ENCODE peak calls at places on chromosomes 4 and X, in seven cellular contexts. W is astrocyte, S is H1, Y is GM23248, O is PC-3, E is mammary epithelial cell, R is fibroblast of lung. U is an unnamed sample.

GRCh38 chr4:44447563-44448504 is 775 bp downstream of the KCTD8 start:
- DNase-seq in W (peak), S (no peak), Y (peak), O (peak), E (peak), R (peak), U (peak)

GRCh38 chr4:85842540-85842939 is 367.6 kb downstream of the ARHGAP24 start:
- DNase-seq in W (peak), S (no peak), Y (peak), O (peak), E (no peak), R (peak), U (peak)

GRCh38 chr4:22720091-22720490 is 27.4 kb downstream of the GBA3 start:
- DNase-seq in W (peak), S (no peak), Y (no peak), O (no peak), E (no peak), R (peak), U (peak)

GRCh38 chrX:72121381-72121780 is 10.3 kb downstream of the RTL5 start:
- DNase-seq in W (peak), S (no peak), Y (peak), O (peak), E (peak), R (peak), U (peak)

GRCh38 chr4:72701987-72702819 is 133.2 kb upstream of the ADAMTS3 start:
- DNase-seq in W (peak), S (no peak), Y (peak), O (peak), E (peak), R (peak), U (peak)

GRCh38 chr4:158280856-158281255 is 70.6 kb downstream of the TMEM144 start:
- DNase-seq in W (no peak), S (no peak), Y (peak), O (no peak), E (no peak), R (no peak), U (no peak)

GRCh38 chr4:10108818-10109783 is 7.5 kb downstream of the WDR1 start:
- DNase-seq in W (no peak), S (no peak), Y (peak), O (peak), E (peak), R (no peak), U (peak)

GRCh38 chrX:39890807-39891206 is 207.0 kb downstream of the BCOR start:
- DNase-seq in W (no peak), S (no peak), Y (no peak), O (no peak), E (no peak), R (no peak), U (no peak)

GRCh38 chr4:153204247-153205027 is at the start of gene TRIM2:
- DNase-seq in W (peak), S (no peak), Y (peak), O (peak), E (no peak), R (peak), U (peak)

GRCh38 chr4:39255266-39255665 is 72.9 kb downstream of the WDR19 start:
- DNase-seq in W (peak), S (no peak), Y (peak), O (peak), E (peak), R (peak), U (peak)

GRCh38 chrX:10051866-10052265 is 84.7 kb downstream of the CLDN34 start:
- DNase-seq in W (no peak), S (no peak), Y (no peak), O (no peak), E (peak), R (no peak), U (no peak)

GRCh38 chrX:10052906-10053625 is 85.9 kb downstream of the CLDN34 start:
- DNase-seq in W (no peak), S (no peak), Y (peak), O (no peak), E (no peak), R (no peak), U (no peak)

GRCh38 chrX:10054396-10054795 is 87.2 kb downstream of the CLDN34 start:
- DNase-seq in W (no peak), S (no peak), Y (no peak), O (no peak), E (peak), R (no peak), U (no peak)

GRCh38 chrX:10050481-10050880 is 83.3 kb downstream of the CLDN34 start:
- DNase-seq in W (peak), S (peak), Y (no peak), O (no peak), E (peak), R (no peak), U (no peak)

DNA sequence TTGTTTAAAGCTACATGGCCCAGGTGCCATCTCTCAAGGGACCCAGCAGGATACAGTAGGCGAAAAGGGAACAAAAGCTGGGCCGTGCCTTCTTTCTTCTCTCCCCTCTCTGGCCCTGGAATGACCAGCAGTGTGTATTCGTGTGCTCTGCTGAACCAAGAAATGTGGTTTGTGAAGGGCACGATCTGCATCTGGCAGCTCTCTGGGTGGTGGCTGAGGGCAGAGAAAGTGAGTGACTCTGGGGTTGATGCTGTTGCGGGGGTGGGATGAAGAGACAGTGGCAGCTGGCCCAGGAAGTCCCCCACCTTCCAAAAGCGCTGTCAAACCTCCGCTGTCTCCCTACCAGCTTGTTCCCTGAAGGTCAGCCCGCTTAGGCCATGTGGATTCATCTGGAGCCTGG is 88.3 kb downstream of the CLDN34 start:
- DNase-seq in W (no peak), S (no peak), Y (no peak), O (no peak), E (no peak), R (no peak), U (no peak)
- H3K9ac ChIP-seq in W (no peak), S (no peak), Y (no peak), O (no peak), E (no peak), R (no peak), U (no peak)

DNA sequence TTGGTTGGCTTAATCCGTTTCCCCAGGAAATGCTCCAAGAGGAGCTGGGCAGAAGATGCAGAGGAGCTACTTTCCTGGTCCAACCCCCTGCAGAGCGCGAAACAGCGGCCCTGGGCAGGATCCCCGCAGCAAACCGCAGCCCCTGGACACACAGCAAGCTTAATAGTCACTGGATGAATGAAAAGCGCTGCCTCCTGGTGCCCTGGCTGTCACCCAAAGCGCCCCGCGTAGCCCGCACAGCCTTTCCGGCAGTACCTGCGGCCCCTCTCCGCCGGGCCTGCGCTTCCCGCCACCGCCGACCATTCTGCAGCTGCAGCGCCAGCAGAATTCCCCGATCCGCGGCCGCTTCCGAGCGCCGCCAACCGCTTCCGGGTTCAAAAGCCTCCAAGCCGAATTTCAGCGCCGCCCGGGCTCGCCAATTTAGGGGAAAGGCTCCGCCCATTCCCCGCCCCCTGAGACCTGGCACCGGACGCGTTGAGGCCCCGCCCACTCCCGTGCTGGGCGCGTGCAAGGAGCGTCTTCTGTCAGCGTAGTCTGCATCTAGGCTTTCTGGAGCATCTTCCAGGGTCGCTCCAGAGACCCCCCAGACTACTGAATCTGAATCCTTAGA is at the start of gene HPF1:
- DNase-seq in W (peak), S (peak), Y (peak), O (peak), E (peak), R (peak), U (peak)
- H2AFZ ChIP-seq in W (peak), S (peak), Y (peak), O (peak), E (peak), R (peak), U (no peak)

GRCh38 chrX:110219920-110220319 is 98.0 kb downstream of the AMMECR1 start:
- DNase-seq in W (peak), S (no peak), Y (peak), O (peak), E (peak), R (peak), U (peak)

GRCh38 chrX:110216027-110216426 is 101.9 kb downstream of the AMMECR1 start:
- DNase-seq in W (no peak), S (no peak), Y (no peak), O (no peak), E (no peak), R (no peak), U (no peak)

GRCh38 chrX:110215411-110215810 is 102.5 kb downstream of the AMMECR1 start:
- DNase-seq in W (no peak), S (no peak), Y (no peak), O (no peak), E (no peak), R (no peak), U (no peak)

GRCh38 chrX:110214684-110215083 is 103.2 kb downstream of the AMMECR1 start:
- DNase-seq in W (no peak), S (no peak), Y (no peak), O (no peak), E (no peak), R (no peak), U (no peak)

GRCh38 chrX:110218591-110218990 is 99.3 kb downstream of the AMMECR1 start:
- DNase-seq in W (peak), S (no peak), Y (peak), O (no peak), E (no peak), R (peak), U (peak)
- H3K9ac ChIP-seq in W (no peak), S (no peak), Y (no peak), O (no peak), E (no peak), R (no peak), U (no peak)

GRCh38 chr4:166165829-166166420 is 292.9 kb downstream of the TLL1 start:
- DNase-seq in W (peak), S (peak), Y (peak), O (peak), E (peak), R (peak), U (peak)
- H2AFZ ChIP-seq in W (peak), S (no peak), Y (peak), O (peak), E (no peak), R (no peak), U (no peak)

GRCh38 chr4:81052119-81053068 is 21.9 kb downstream of the BMP3 start:
- DNase-seq in W (peak), S (peak), Y (peak), O (peak), E (peak), R (peak), U (peak)

GRCh38 chr4:81049310-81049709 is 18.8 kb downstream of the BMP3 start:
- DNase-seq in W (no peak), S (no peak), Y (no peak), O (no peak), E (no peak), R (no peak), U (no peak)

GRCh38 chr4:81049861-81050423 is 19.4 kb downstream of the BMP3 start:
- DNase-seq in W (no peak), S (no peak), Y (no peak), O (no peak), E (no peak), R (no peak), U (no peak)
- H3K9ac ChIP-seq in W (no peak), S (no peak), Y (no peak), O (no peak), E (no peak), R (no peak), U (no peak)

GRCh38 chr4:143344774-143345173 is 8.1 kb downstream of the GAB1 start:
- DNase-seq in W (peak), S (no peak), Y (no peak), O (no peak), E (no peak), R (peak), U (no peak)
- H2AFZ ChIP-seq in W (no peak), S (no peak), Y (no peak), O (no peak), E (peak), R (no peak), U (no peak)

GRCh38 chrX:139882299-139882698 is 50.6 kb downstream of the ATP11C start:
- DNase-seq in W (no peak), S (no peak), Y (peak), O (no peak), E (no peak), R (peak), U (peak)

GRCh38 chrX:139881572-139881971 is 51.3 kb downstream of the ATP11C start:
- DNase-seq in W (peak), S (no peak), Y (peak), O (peak), E (no peak), R (peak), U (peak)

GRCh38 chrX:139877710-139878414 is 55.0 kb downstream of the ATP11C start:
- DNase-seq in W (no peak), S (no peak), Y (peak), O (peak), E (no peak), R (peak), U (no peak)

GRCh38 chrX:139883984-139884383 is 48.9 kb downstream of the ATP11C start:
- DNase-seq in W (no peak), S (no peak), Y (no peak), O (no peak), E (no peak), R (no peak), U (no peak)

DNA sequence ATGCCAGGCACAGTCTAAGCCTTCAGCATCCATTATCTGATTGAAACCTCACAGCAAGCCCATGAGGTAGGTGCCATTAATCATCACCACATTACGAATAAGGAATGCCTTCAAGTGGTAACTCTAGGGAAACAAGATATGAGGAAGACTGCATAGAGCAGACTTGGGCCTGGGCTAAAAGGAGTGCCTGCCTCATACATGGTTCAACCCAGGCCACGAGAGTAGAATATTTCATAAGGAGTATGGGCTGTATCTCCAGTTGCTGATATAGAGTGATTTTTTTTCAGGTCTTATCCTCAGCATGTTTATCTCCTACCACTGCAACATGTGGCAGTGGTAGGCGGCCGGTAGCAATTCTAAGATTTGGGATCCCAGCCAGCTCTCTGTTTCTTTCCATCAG is 51.7 kb downstream of the ATP11C start:
- DNase-seq in W (peak), S (no peak), Y (peak), O (no peak), E (peak), R (no peak), U (peak)
- H3K9ac ChIP-seq in W (peak), S (no peak), Y (peak), O (no peak), E (no peak), R (no peak), U (peak)

GRCh38 chr4:178306565-178306964 is 864.3 kb upstream of the AGA start:
- DNase-seq in W (peak), S (no peak), Y (no peak), O (peak), E (no peak), R (peak), U (peak)
- H2AFZ ChIP-seq in W (peak), S (peak), Y (no peak), O (no peak), E (no peak), R (no peak), U (no peak)

GRCh38 chr4:5205981-5206380 is 154.7 kb downstream of the STK32B start:
- DNase-seq in W (no peak), S (no peak), Y (peak), O (no peak), E (no peak), R (no peak), U (no peak)

GRCh38 chr4:5204781-5205180 is 153.5 kb downstream of the STK32B start:
- DNase-seq in W (no peak), S (no peak), Y (peak), O (peak), E (no peak), R (no peak), U (no peak)

GRCh38 chr4:5200546-5200945 is 149.3 kb downstream of the STK32B start:
- DNase-seq in W (no peak), S (no peak), Y (peak), O (no peak), E (no peak), R (no peak), U (no peak)

GRCh38 chr4:5203925-5204324 is 152.6 kb downstream of the STK32B start:
- DNase-seq in W (no peak), S (no peak), Y (peak), O (no peak), E (no peak), R (no peak), U (no peak)

DNA sequence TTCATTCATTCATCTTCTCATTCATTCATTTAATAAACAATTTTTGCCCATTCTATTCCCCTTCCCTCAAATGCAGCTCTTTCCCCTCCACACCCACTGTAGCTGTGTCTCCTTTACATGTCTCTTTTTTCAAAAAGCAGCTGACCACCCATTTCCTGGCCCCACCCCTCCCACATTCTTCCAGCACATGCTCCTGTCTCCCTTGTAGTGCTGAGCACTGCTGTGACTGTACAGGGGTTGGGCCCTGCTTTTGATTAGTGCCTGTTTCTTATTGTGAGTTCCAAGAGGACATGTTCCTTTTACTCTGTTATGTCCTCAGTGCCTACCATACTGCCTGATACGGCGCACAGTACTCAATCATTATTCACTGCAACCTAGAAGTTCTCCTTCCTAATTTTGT is 152.0 kb downstream of the STK32B start:
- DNase-seq in W (no peak), S (no peak), Y (peak), O (no peak), E (no peak), R (no peak), U (no peak)
- H3K9ac ChIP-seq in W (no peak), S (no peak), Y (no peak), O (no peak), E (no peak), R (no peak), U (no peak)